ENCODE peak calls at places on chromosomes 1 and 21, in eight cellular contexts. T is DND-41, O is AG10803, D is endodermal cell, V is PC-9, F is fibroblast of lung, I is BJ, P is sigmoid colon. A is an unnamed sample.

GRCh38 chr1:1388078-1388472 is 11.1 kb downstream of the CCNL2 start:
- DNase-seq in T (no peak), O (no peak), D (no peak), V (no peak), F (no peak), I (no peak), P (no peak), A (no peak)

GRCh38 chr1:63498106-63498505 is 24.9 kb downstream of the ITGB3BP start:
- DNase-seq in T (no peak), O (no peak), D (no peak), V (no peak), F (no peak), I (no peak), P (no peak), A (no peak)

GRCh38 chr1:213984387-213985180 is 3.2 kb upstream of the PROX1 start:
- DNase-seq in T (peak; percentile 44), O (no peak), D (peak; percentile 89), V (no peak), F (no peak), I (no peak), P (no peak), A (no peak)

GRCh38 chr1:161192476-161193465 is 6.1 kb downstream of the ADAMTS4 start:
- DNase-seq in T (peak; percentile 76), O (peak; percentile 69), D (peak; percentile 87), V (peak; percentile 52), F (peak; percentile 47), I (no peak), P (peak; percentile 85), A (peak; percentile 76)

GRCh38 chr1:109370712-109371270 is 26.9 kb downstream of the SORT1 start:
- DNase-seq in T (no peak), O (peak; percentile 91), D (no peak), V (peak; percentile 2), F (peak; percentile 97), I (peak; percentile 65), P (no peak), A (peak; percentile 94)

GRCh38 chr1:50418600-50419109 is 4.6 kb downstream of the DMRTA2 start:
- DNase-seq in T (no peak), O (no peak), D (peak; percentile 75), V (no peak), F (no peak), I (no peak), P (no peak), A (no peak)

GRCh38 chr1:153962088-153963029 is 978 bp downstream of the SLC39A1 start:
- DNase-seq in T (no peak), O (peak; percentile 68), D (peak; percentile 72), V (peak; percentile 57), F (peak; percentile 70), I (no peak), P (peak; percentile 77), A (peak; percentile 58)

GRCh38 chr21:34180406-34180805 is 107.0 kb downstream of the MRPS6 start:
- DNase-seq in T (no peak), O (no peak), D (no peak), V (no peak), F (no peak), I (no peak), P (no peak), A (no peak)

GRCh38 chr1:45796381-45796780 is 7.0 kb upstream of the MAST2 start:
- DNase-seq in T (no peak), O (peak; percentile 9), D (no peak), V (no peak), F (no peak), I (no peak), P (no peak), A (no peak)

GRCh38 chr1:167633258-167633944 is 3.4 kb downstream of the RCSD1 start:
- DNase-seq in T (no peak), O (no peak), D (no peak), V (no peak), F (no peak), I (no peak), P (no peak), A (no peak)
- H3K4me3 ChIP-seq in T (peak overlapping the region; percentile 76), O (no peak overlapping the region), D (no peak overlapping the region), V (no peak overlapping the region), F (no peak overlapping the region), I (no peak overlapping the region), P (no peak overlapping the region), A (no peak overlapping the region)

GRCh38 chr21:36164427-36164784 is 7.8 kb downstream of the DOP1B start:
- DNase-seq in T (no peak), O (no peak), D (no peak), V (no peak), F (no peak), I (no peak), P (no peak), A (peak; percentile 40)
- TF ChIP-seq CTCF in T (no peak), O (no peak), D (no peak), V (no peak), F (no peak), I (no peak), P (no peak), A (no peak)

GRCh38 chr21:45471229-45472052 is 66.5 kb downstream of the COL18A1 start:
- DNase-seq in T (no peak), O (peak; percentile 93), D (no peak), V (peak; percentile 45), F (peak; percentile 95), I (peak; percentile 83), P (peak; percentile 87), A (peak; percentile 94)
- H3K4me3 ChIP-seq in T (no peak overlapping the region), O (peak overlapping the region; percentile 35), D (no peak overlapping the region), V (peak overlapping the region; percentile 38), F (peak overlapping the region; percentile 9), I (peak overlapping the region; percentile 5), P (no peak overlapping the region), A (peak overlapping the region; percentile 12)

GRCh38 chr1:29315876-29316275 is 79.6 kb downstream of the PTPRU start:
- DNase-seq in T (no peak), O (no peak), D (no peak), V (no peak), F (no peak), I (no peak), P (no peak), A (no peak)
- TF ChIP-seq CTCF in T (no peak), O (no peak), D (no peak), V (no peak), F (no peak), I (no peak), P (no peak), A (no peak)

GRCh38 chr1:157995575-157996169 is 2.2 kb downstream of the KIRREL1 start:
- DNase-seq in T (no peak), O (no peak), D (no peak), V (no peak), F (no peak), I (no peak), P (peak; percentile 62), A (no peak)
- H3K4me3 ChIP-seq in T (no peak overlapping the region), O (peak overlapping the region; percentile 94), D (peak overlapping the region; percentile 89), V (no peak overlapping the region), F (peak overlapping the region; percentile 91), I (peak overlapping the region; percentile 68), P (peak overlapping the region; percentile 99), A (peak overlapping the region; percentile 99)

GRCh38 chr1:229556551-229556950 is 2.0 kb downstream of the ABCB10 start:
- DNase-seq in T (no peak), O (no peak), D (no peak), V (no peak), F (no peak), I (no peak), P (no peak), A (no peak)

GRCh38 chr1:229557214-229557850 is 1.2 kb downstream of the ABCB10 start:
- DNase-seq in T (peak; percentile 25), O (peak; percentile 48), D (no peak), V (no peak), F (peak; percentile 18), I (no peak), P (no peak), A (peak; percentile 48)

GRCh38 chr1:229558460-229559335 is at the start of gene ABCB10:
- DNase-seq in T (peak; percentile 95), O (peak; percentile 95), D (peak; percentile 99), V (peak; percentile 97), F (peak; percentile 96), I (peak; percentile 88), P (peak; percentile 98), A (peak; percentile 98)

GRCh38 chr1:229554886-229555621 is 3.5 kb downstream of the ABCB10 start:
- DNase-seq in T (peak; percentile 16), O (peak; percentile 29), D (no peak), V (no peak), F (no peak), I (no peak), P (no peak), A (peak; percentile 41)

DNA sequence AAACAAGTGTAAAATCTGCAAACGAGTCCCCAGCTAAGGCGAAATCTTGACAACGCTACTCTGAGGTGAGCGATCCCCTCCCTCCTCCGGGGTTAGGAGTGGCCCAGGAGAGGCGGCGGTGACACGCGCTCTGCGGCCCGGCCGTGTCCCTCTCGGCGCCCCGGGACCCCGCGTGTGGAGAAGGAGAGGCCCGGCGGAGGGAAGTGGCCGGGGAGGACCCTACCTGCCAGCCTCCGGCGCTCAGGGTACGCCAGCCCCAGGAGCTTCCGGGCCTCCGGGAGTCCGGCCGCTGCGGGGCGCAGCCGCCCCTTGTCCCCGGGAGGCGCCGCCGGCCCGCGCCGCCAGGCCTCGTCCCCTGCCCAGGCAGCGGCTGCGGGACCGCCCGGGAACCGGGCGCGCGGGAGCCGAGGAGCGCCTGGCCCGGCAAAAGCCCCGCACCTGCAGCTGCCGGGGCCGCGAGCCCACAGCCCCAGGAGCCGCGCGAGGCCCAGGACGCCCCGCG is 543 bp downstream of the ABCB10 start:
- DNase-seq in T (peak; percentile 45), O (peak; percentile 18), D (peak; percentile 75), V (peak; percentile 44), F (peak; percentile 30), I (no peak), P (peak; percentile 75), A (peak; percentile 31)
- TF ChIP-seq CTCF in T (peak; percentile 19), O (no peak), D (no peak), V (no peak), F (no peak), I (peak; percentile 11), P (no peak), A (peak; percentile 12)

DNA sequence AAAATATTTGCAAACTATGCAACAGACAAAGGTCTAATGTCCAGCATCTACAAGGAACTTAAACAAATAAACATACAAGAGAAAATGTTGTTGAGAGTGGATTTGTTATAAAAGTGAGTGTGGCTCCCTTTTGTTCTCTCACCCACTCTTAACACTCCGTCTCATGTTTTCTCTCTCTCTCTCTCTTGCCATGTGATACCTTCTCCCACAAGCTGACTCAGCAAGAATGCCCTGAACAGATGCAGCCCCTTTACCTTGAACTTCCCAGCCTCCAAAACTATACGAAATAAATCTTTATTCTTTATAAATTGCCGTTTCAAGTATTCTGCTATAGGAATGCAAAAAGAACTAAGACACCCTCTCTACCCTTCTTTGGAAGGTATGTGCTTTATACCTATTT is 234.1 kb downstream of the ADGRL2 start:
- DNase-seq in T (no peak), O (no peak), D (no peak), V (no peak), F (no peak), I (no peak), P (no peak), A (no peak)
- H3K4me3 ChIP-seq in T (no peak overlapping the region), O (no peak overlapping the region), D (no peak overlapping the region), V (no peak overlapping the region), F (no peak overlapping the region), I (no peak overlapping the region), P (no peak overlapping the region), A (no peak overlapping the region)